ENCODE peak calls at places on chromosomes 1 and 21, in seven cellular contexts. G, Q, L, F, C, N and O are unnamed samples.

GRCh38 chr21:25449950-25450349 is 157.3 kb downstream of the MRPL39 start:
- DNase-seq in F (no peak), C (no peak), G (no peak), Q (no peak), N (no peak), L (no peak), O (no peak)

GRCh38 chr21:20721151-20721550 is 277.1 kb upstream of the NCAM2 start:
- DNase-seq in N (no peak), F (no peak), C (no peak), L (no peak), Q (no peak), G (no peak), O (no peak)

GRCh38 chr1:100542264-100542663 is 4.3 kb downstream of the GPR88 start:
- DNase-seq in Q (no peak), C (no peak), F (no peak), N (no peak), G (no peak), L (no peak), O (no peak)

GRCh38 chr1:103142466-103142865 is 34.1 kb upstream of the COL11A1 start:
- DNase-seq in Q (no peak), C (no peak), G (no peak), F (no peak), L (no peak), N (no peak), O (no peak)

GRCh38 chr1:29282924-29283803 is 46.8 kb downstream of the PTPRU start:
- DNase-seq in C (peak; percentile 48), N (peak; percentile 85), F (peak; percentile 46), L (peak; percentile 71), G (peak; percentile 40), Q (peak; percentile 72), O (peak; percentile 50)

GRCh38 chr1:179128520-179128919 is 46.6 kb downstream of the TOR3A start:
- DNase-seq in Q (no peak), C (no peak), L (no peak), N (no peak), F (no peak), G (no peak), O (no peak)

GRCh38 chr1:88595355-88595754 is 88.7 kb upstream of the PKN2 start:
- DNase-seq in G (peak; percentile 57), C (no peak), F (no peak), L (no peak), Q (peak; percentile 27), N (peak; percentile 55), O (no peak)

GRCh38 chr1:168343566-168343965 is 62.9 kb downstream of the TBX19 start:
- DNase-seq in N (no peak), L (no peak), C (no peak), G (no peak), F (no peak), Q (no peak), O (no peak)

GRCh38 chr1:154349121-154349520 is 23.8 kb downstream of the ATP8B2 start:
- DNase-seq in G (no peak), C (no peak), L (no peak), F (no peak), Q (no peak), N (no peak), O (no peak)

GRCh38 chr1:163928080-163928479 is 606.3 kb downstream of the NUF2 start:
- DNase-seq in C (no peak), F (no peak), G (no peak), Q (no peak), L (no peak), N (no peak), O (no peak)

GRCh38 chr1:201631037-201631436 is 92.1 kb downstream of the NAV1 start:
- DNase-seq in N (no peak), C (no peak), F (no peak), G (no peak), L (no peak), Q (no peak), O (no peak)

GRCh38 chr1:48761986-48762385 is 14.7 kb downstream of the BEND5 start:
- DNase-seq in G (peak; percentile 10), Q (no peak), F (no peak), N (peak; percentile 6), L (no peak), C (no peak), O (no peak)

GRCh38 chr1:54953846-54954245 is 26.6 kb upstream of the TMEM61 start:
- DNase-seq in C (no peak), N (no peak), L (no peak), G (no peak), Q (no peak), F (no peak), O (no peak)

GRCh38 chr1:157249326-157249725 is 111.1 kb upstream of the ETV3 start:
- DNase-seq in Q (no peak), G (no peak), N (no peak), L (no peak), F (no peak), C (no peak), O (no peak)

GRCh38 chr1:43286115-43286514 is 734 bp upstream of the C1orf210 start:
- DNase-seq in G (no peak), L (no peak), C (no peak), N (no peak), F (no peak), Q (no peak), O (no peak)

GRCh38 chr1:58862728-58863385 is 79.0 kb upstream of the JUN start:
- DNase-seq in F (no peak), C (no peak), G (no peak), N (no peak), L (no peak), Q (no peak), O (no peak)

GRCh38 chr1:213666113-213666512 is 321.7 kb upstream of the PROX1 start:
- DNase-seq in L (no peak), G (no peak), F (no peak), N (no peak), C (no peak), Q (no peak), O (no peak)

GRCh38 chr1:213666922-213667321 is 320.9 kb upstream of the PROX1 start:
- DNase-seq in F (no peak), C (no peak), N (no peak), Q (no peak), L (no peak), G (no peak), O (no peak)

GRCh38 chr1:213670692-213671023 is 317.1 kb upstream of the PROX1 start:
- DNase-seq in N (no peak), C (no peak), Q (no peak), G (no peak), L (no peak), F (no peak), O (no peak)

GRCh38 chr1:213669512-213669911 is 318.3 kb upstream of the PROX1 start:
- DNase-seq in L (no peak), F (no peak), C (no peak), Q (no peak), G (no peak), N (no peak), O (no peak)

GRCh38 chr1:213669964-213670691 is 317.6 kb upstream of the PROX1 start:
- DNase-seq in C (no peak), Q (no peak), F (no peak), L (no peak), G (no peak), N (no peak), O (no peak)
- H3K4me3 ChIP-seq in C (no peak overlapping the region), Q (no peak overlapping the region), F (no peak overlapping the region), L (no peak overlapping the region), G (no peak overlapping the region), N (no peak overlapping the region), O (no peak overlapping the region)

DNA sequence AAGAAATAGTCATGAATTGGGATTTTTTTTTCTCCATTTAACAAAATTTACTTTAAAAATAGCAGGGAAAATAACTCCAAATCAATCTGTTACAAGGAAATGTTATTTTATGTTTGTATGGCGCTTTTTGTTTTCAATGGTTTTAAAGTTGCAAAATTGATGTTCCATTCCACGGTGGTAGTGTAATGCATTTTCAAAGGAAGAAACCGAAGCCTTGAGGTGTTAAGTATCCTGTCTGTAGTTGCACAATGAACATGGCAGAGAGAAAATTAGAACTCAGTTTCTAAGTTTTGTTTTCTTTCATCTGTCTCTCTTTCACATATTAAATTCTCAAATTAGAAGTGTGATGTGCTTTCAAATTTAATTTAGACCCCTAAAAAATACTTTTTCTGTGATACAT is 841.8 kb downstream of the USP25 start:
- DNase-seq in F (no peak), C (no peak), G (no peak), L (no peak), Q (no peak), N (no peak), O (no peak)
- TF ChIP-seq CTCF in F (no peak), C (no peak), G (no peak), L (no peak), Q (no peak), N (no peak), O (no peak)

GRCh38 chr1:17043676-17044075 is 10.2 kb downstream of the SDHB start:
- DNase-seq in G (no peak), F (no peak), Q (no peak), L (no peak), N (no peak), C (no peak), O (no peak)

GRCh38 chr1:17047924-17048323 is 5.9 kb downstream of the SDHB start:
- DNase-seq in C (no peak), Q (no peak), F (no peak), N (no peak), L (no peak), G (no peak), O (no peak)

GRCh38 chr1:17045140-17045539 is 8.7 kb downstream of the SDHB start:
- DNase-seq in C (no peak), N (no peak), G (no peak), F (no peak), L (no peak), Q (no peak), O (no peak)

GRCh38 chr1:17045623-17046022 is 8.2 kb downstream of the SDHB start:
- DNase-seq in F (no peak), Q (no peak), N (peak; percentile 22), C (no peak), L (no peak), G (no peak), O (peak; percentile 52)

DNA sequence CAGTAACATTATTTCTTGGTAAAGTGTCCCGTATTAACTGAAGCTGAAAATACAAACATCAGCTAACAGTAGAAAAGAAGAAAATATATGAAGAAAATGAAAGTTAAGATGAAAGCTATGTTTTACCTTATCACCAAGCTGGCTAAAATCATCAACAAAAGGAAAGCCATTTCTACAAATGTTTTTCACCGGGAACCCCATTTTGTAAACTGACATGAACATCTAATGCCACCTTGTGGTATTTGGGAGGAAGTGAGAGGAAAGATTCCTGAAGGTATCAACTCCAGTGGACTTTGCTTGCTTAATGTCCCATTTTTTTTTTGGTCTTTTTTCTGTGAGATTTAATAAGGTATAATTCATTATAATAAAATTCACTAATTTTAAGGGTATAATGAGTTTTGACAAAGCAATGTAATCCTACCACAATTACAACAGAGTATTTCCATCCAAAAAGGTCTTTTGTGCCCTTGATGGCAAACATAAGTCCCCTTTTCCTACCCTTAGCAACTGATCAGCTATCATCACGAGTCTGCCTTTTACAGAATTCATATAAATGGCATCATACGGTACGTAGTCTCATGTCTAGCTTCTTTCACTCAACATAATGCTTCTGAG is 7.7 kb downstream of the SDHB start:
- DNase-seq in Q (peak; percentile 72), N (peak; percentile 79), F (no peak), G (peak; percentile 72), C (no peak), L (no peak), O (no peak)
- H3K4me3 ChIP-seq in Q (no peak overlapping the region), N (no peak overlapping the region), F (peak overlapping the region; percentile 5), G (no peak overlapping the region), C (no peak overlapping the region), L (no peak overlapping the region), O (no peak overlapping the region)

DNA sequence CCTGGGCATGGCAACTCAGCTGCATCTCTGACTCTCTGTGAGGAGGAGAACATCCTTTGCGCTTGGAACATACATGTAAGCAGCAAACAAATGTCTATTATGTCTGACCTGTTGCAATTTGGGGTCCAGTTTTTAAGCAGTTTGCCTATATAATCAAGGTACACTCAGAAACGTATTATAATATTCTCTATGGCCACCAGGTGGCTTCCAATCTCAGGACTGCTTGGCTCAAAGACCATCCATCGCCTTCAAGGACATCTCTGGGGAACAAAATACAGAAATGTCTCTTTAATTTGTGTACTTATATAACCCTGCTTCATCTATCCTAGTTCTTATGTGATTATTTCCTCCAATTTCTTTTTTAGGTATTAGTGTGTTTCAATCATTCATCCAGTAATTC is 227.2 kb downstream of the OLFM3 start:
- DNase-seq in L (no peak), G (peak; percentile 0), N (peak; percentile 12), F (no peak), C (no peak), Q (peak; percentile 17), O (no peak)
- TF ChIP-seq CTCF in L (no peak), G (no peak), N (peak; percentile 33), F (no peak), C (no peak), Q (peak; percentile 41), O (peak; percentile 39)